ENCODE peak calls at places on chromosome 12, in seven cellular contexts. O is H1, M is GM12878, A is HepG2, I is HCT116, T is K562, K is SK-N-SH. E is an unnamed sample.
A peak's percentile ranks its signal among the peaks of the same experiment; 100 is the strongest.

GRCh38 chr12:62260733-62261683 is 804 bp downstream of the USP15 start:
- DNase-seq in M (peak; percentile 73), A (peak; percentile 47), O (no peak), I (peak; percentile 23), K (peak; percentile 23), T (peak; percentile 54), E (peak; percentile 31)

GRCh38 chr12:20374775-20375174 is 6.4 kb downstream of the PDE3A start:
- DNase-seq in T (no peak), A (no peak), I (no peak), K (no peak), O (no peak), M (no peak), E (no peak)

GRCh38 chr12:100427078-100427477 is 46.6 kb upstream of the NR1H4 start:
- DNase-seq in I (peak; percentile 23), O (no peak), T (no peak), A (peak; percentile 44), K (no peak), M (no peak), E (no peak)

GRCh38 chr12:121165316-121165715 is 32.6 kb downstream of the P2RX7 start:
- DNase-seq in M (no peak), T (no peak), O (no peak), I (no peak), K (no peak), A (no peak), E (no peak)

GRCh38 chr12:3752741-3753486 is at the start of gene CRACR2A:
- DNase-seq in O (peak; percentile 41), I (peak; percentile 32), K (peak; percentile 90), T (peak; percentile 87), M (peak; percentile 31), A (no peak), E (no peak)

GRCh38 chr12:114245555-114245954 is 160.4 kb downstream of the TBX5 start:
- DNase-seq in K (no peak), M (no peak), I (no peak), O (peak; percentile 33), A (no peak), T (no peak), E (no peak)

GRCh38 chr12:130491421-130492357 is 154.0 kb downstream of the PIWIL1 start:
- DNase-seq in T (no peak), M (no peak), I (no peak), O (no peak), A (no peak), K (no peak), E (no peak)

GRCh38 chr12:53064613-53065415 is 14.4 kb downstream of the SPRYD3 start:
- DNase-seq in O (no peak), A (no peak), I (no peak), T (no peak), M (no peak), K (no peak), E (no peak)

GRCh38 chr12:54285150-54286041 is 4.9 kb downstream of the HNRNPA1 start:
- DNase-seq in K (no peak), O (no peak), A (no peak), I (no peak), T (peak; percentile 10), M (no peak), E (no peak)

GRCh38 chr12:13162904-13163303 is 33.6 kb upstream of the EMP1 start:
- DNase-seq in I (no peak), M (no peak), T (no peak), K (no peak), A (no peak), O (no peak), E (no peak)

GRCh38 chr12:40999212-40999611 is 188.9 kb upstream of the PDZRN4 start:
- DNase-seq in A (no peak), O (no peak), I (no peak), T (no peak), M (no peak), K (no peak), E (no peak)

GRCh38 chr12:46389130-46389616 is 16.6 kb upstream of the SLC38A2 start:
- DNase-seq in O (no peak), I (no peak), T (no peak), A (no peak), K (no peak), M (no peak), E (peak; percentile 55)

GRCh38 chr12:17215754-17216153 is 609.8 kb upstream of the LMO3 start:
- DNase-seq in K (no peak), M (no peak), O (no peak), T (no peak), I (peak; percentile 0), A (no peak), E (no peak)

GRCh38 chr12:15996948-15997347 is 85.8 kb downstream of the DERA start:
- DNase-seq in A (no peak), M (no peak), I (no peak), K (no peak), O (no peak), T (no peak), E (no peak)

GRCh38 chr12:15995801-15996200 is 84.7 kb downstream of the DERA start:
- DNase-seq in T (no peak), A (no peak), O (no peak), I (no peak), K (no peak), M (no peak), E (no peak)

GRCh38 chr12:15997910-15998309 is 86.8 kb downstream of the DERA start:
- DNase-seq in A (no peak), K (no peak), M (no peak), T (no peak), I (no peak), O (no peak), E (no peak)

GRCh38 chr12:15996254-15996653 is 85.1 kb downstream of the DERA start:
- DNase-seq in A (no peak), M (no peak), K (no peak), T (no peak), O (no peak), I (no peak), E (peak; percentile 18)
- TF ChIP-seq JUND in A (no peak), M (no peak), K (no peak), T (no peak), O (no peak), I (no peak), E (no peak)

DNA sequence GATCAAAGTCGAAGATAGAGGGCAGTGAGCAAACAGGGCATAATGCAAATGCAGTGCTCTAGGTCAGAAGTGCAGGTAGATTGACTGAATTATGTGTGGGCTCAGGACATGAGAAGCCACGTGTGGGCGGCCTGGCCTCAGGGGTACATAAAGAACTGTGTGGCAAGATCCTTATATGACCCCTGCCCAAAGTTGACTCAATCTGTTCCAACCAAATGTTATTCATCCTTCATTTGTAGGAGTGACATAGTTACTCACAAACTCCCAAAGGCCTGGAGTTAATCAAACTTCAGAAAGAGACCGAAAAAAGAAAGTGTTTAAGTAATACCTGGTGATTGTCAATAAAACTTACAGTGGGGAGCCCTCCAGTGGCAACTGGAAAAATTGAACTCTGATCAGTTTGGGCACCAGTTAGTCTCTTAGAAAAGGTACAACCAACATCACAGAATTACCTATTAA is 150.4 kb upstream of the FAR2 start:
- DNase-seq in M (no peak), T (no peak), K (peak; percentile 23), O (no peak), A (peak; percentile 3), I (no peak), E (peak; percentile 47)
- TF ChIP-seq JUND in M (no peak), T (no peak), K (no peak), O (no peak), A (no peak), I (no peak), E (no peak)

GRCh38 chr12:110575326-110575725 is 7.8 kb downstream of the PPTC7 start:
- DNase-seq in A (peak; percentile 97), M (no peak), O (no peak), I (no peak), K (no peak), T (no peak), E (no peak)

GRCh38 chr12:110574044-110574443 is 9.1 kb downstream of the PPTC7 start:
- DNase-seq in I (no peak), M (no peak), T (no peak), O (no peak), A (no peak), K (no peak), E (no peak)

GRCh38 chr12:110578522-110579238 is 4.4 kb downstream of the PPTC7 start:
- DNase-seq in T (no peak), A (no peak), K (no peak), M (no peak), I (peak; percentile 88), O (no peak), E (no peak)

GRCh38 chr12:110577717-110578521 is 5.2 kb downstream of the PPTC7 start:
- DNase-seq in I (peak; percentile 97), O (no peak), K (no peak), A (no peak), M (peak; percentile 84), T (no peak), E (peak; percentile 32)

DNA sequence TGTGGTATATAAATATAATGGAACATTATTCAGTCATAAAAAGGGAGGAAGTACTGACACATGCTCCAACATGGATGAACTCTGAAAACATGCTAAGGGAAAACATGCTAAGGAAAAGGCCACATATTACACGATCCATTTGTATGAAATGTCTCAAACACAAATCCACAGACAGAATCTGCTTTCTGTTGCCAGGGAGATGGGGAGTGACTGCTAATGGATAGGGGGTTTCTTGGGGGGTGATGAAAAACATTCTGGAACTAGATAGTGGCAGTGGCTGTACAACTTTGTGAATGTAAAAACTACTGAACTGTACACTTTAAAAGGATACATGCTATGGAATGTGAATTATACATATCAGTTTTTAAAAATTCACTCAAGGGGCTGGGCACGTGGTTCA is 6.6 kb downstream of the PPTC7 start:
- DNase-seq in K (no peak), M (no peak), T (no peak), O (no peak), A (no peak), I (no peak), E (no peak)
- TF ChIP-seq JUND in K (no peak), M (no peak), T (no peak), O (no peak), A (no peak), I (no peak), E (no peak)

DNA sequence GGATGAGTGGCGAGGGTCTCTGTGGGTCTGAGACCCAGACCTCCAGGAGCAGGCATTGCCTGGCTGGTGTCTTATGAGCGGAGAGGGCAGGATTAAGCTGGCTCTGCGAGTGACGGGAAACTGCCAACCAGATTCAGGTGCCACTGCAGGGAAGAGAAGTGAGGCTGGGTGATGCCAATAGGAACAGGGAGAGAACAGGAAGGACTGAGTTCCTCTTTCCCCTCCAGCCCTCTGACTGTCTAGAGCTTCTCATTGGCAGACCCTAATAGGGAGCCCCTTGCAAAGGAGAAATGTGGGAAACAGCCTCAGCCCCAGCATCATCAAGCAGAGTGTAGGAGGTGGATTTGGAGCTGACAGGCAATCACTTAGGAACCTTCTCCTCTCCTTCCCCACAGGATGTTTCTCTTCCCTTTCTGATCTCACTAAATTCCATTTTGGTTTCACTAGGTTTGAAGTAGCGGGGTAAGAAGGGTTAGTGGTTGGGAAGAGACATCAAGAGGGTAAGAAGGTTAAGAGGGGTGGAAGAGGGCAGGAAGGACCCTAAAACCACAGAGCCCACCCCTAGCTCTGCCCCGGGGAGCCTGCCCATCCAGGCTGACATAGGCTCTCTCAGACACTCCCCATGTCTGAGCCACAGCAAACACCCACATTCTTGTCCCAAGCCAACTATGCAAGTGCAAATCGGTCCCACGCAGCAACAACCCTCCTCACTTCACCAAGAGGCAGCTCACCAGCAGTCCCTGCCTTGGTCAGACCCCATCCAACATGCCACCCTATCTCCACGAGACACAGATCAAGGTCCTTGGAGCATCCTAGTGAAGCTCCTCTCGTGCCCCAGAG is 111.1 kb downstream of the STAB2 start:
- DNase-seq in A (no peak), I (no peak), O (no peak), M (no peak), T (no peak), K (no peak), E (no peak)
- TF ChIP-seq JUND in A (no peak), I (no peak), O (no peak), M (no peak), T (no peak), K (no peak), E (no peak)

GRCh38 chr12:95805864-95806669 is 15.5 kb upstream of the NTN4 start:
- DNase-seq in K (no peak), O (no peak), M (no peak), T (no peak), A (no peak), I (peak; percentile 60), E (peak; percentile 51)
- TF ChIP-seq JUND in K (no peak), O (no peak), M (no peak), T (no peak), A (no peak), I (peak; percentile 60), E (no peak)

E was measured in T47D.